ENCODE peak calls at places on chromosomes 1 and 21, in six cellular contexts. One of them, this sample, is unnamed.
A peak's percentile ranks its signal among the peaks of the same experiment; 100 is the strongest.

GRCh38 chr1:172360511-172360910 is 60.0 kb upstream of the C1orf105 start:
- DNase-seq in lower leg skin: no peak
- DNase-seq in tibial artery: no peak
- DNase-seq in cardiac muscle cell: no peak
- DNase-seq in IMR-90: no peak
- DNase-seq in tibial nerve: no peak
- DNase-seq in this sample: no peak

GRCh38 chr1:199161766-199162303 is 523.0 kb downstream of the PTPRC start:
- DNase-seq in lower leg skin: no peak
- DNase-seq in IMR-90: no peak
- DNase-seq in tibial artery: no peak
- DNase-seq in tibial nerve: no peak
- DNase-seq in cardiac muscle cell: no peak
- DNase-seq in this sample: no peak

GRCh38 chr1:69252696-69253095 is 315.0 kb upstream of the LRRC7 start:
- DNase-seq in lower leg skin: no peak
- DNase-seq in tibial artery: no peak
- DNase-seq in IMR-90: no peak
- DNase-seq in cardiac muscle cell: no peak
- DNase-seq in tibial nerve: no peak
- DNase-seq in this sample: no peak

GRCh38 chr1:1891349-1892078 is 627 bp upstream of the GNB1 start:
- DNase-seq in lower leg skin: peak; percentile 68
- DNase-seq in tibial nerve: no peak
- DNase-seq in cardiac muscle cell: peak; percentile 83
- DNase-seq in tibial artery: peak; percentile 77
- DNase-seq in IMR-90: peak; percentile 45
- DNase-seq in this sample: peak; percentile 63

GRCh38 chr1:42209516-42210370 is 45.2 kb upstream of the GUCA2A start:
- DNase-seq in IMR-90: peak; percentile 32
- DNase-seq in lower leg skin: no peak
- DNase-seq in cardiac muscle cell: no peak
- DNase-seq in tibial artery: no peak
- DNase-seq in tibial nerve: no peak
- DNase-seq in this sample: no peak

GRCh38 chr1:65416767-65417166 is 3.7 kb upstream of the LEPR start:
- DNase-seq in IMR-90: no peak
- DNase-seq in tibial nerve: no peak
- DNase-seq in tibial artery: no peak
- DNase-seq in lower leg skin: no peak
- DNase-seq in cardiac muscle cell: no peak
- DNase-seq in this sample: no peak

GRCh38 chr1:105632342-105633196 is 1423.9 kb upstream of the PRMT6 start:
- DNase-seq in tibial artery: no peak
- DNase-seq in cardiac muscle cell: peak; percentile 57
- DNase-seq in lower leg skin: no peak
- DNase-seq in IMR-90: no peak
- DNase-seq in tibial nerve: no peak
- DNase-seq in this sample: no peak

GRCh38 chr21:33266784-33267135 is 593 bp downstream of the IL10RB start:
- DNase-seq in tibial nerve: no peak
- DNase-seq in lower leg skin: no peak
- DNase-seq in tibial artery: no peak
- DNase-seq in cardiac muscle cell: no peak
- DNase-seq in IMR-90: no peak
- DNase-seq in this sample: no peak

GRCh38 chr21:45140346-45140940 is 66.1 kb downstream of the ADARB1 start:
- DNase-seq in tibial artery: peak; percentile 74
- DNase-seq in IMR-90: peak; percentile 95
- DNase-seq in tibial nerve: peak; percentile 45
- DNase-seq in lower leg skin: peak; percentile 55
- DNase-seq in cardiac muscle cell: peak; percentile 90
- DNase-seq in this sample: peak; percentile 94

GRCh38 chr21:28066051-28066450 is 926.6 kb downstream of the LTN1 start:
- DNase-seq in tibial nerve: no peak
- DNase-seq in cardiac muscle cell: no peak
- DNase-seq in IMR-90: peak; percentile 8
- DNase-seq in tibial artery: no peak
- DNase-seq in lower leg skin: no peak
- DNase-seq in this sample: no peak

GRCh38 chr1:36322786-36323635 is 434 bp downstream of the EVA1B start:
- DNase-seq in cardiac muscle cell: no peak
- DNase-seq in lower leg skin: no peak
- DNase-seq in IMR-90: peak; percentile 59
- DNase-seq in tibial nerve: peak; percentile 24
- DNase-seq in tibial artery: peak; percentile 63
- DNase-seq in this sample: no peak

GRCh38 chr1:207755846-207756692 is 4.2 kb downstream of the CD46 start:
- DNase-seq in cardiac muscle cell: no peak
- DNase-seq in tibial nerve: no peak
- DNase-seq in lower leg skin: no peak
- DNase-seq in tibial artery: no peak
- DNase-seq in IMR-90: no peak
- DNase-seq in this sample: no peak

GRCh38 chr1:56132520-56132919 is 446.8 kb downstream of the PLPP3 start:
- DNase-seq in IMR-90: no peak
- DNase-seq in lower leg skin: no peak
- DNase-seq in tibial artery: no peak
- DNase-seq in cardiac muscle cell: no peak
- DNase-seq in tibial nerve: no peak
- DNase-seq in this sample: no peak

GRCh38 chr1:26171084-26172072 is at the start of gene ZNF593OS:
- DNase-seq in tibial artery: no peak
- DNase-seq in IMR-90: no peak
- DNase-seq in cardiac muscle cell: no peak
- DNase-seq in lower leg skin: no peak
- DNase-seq in tibial nerve: no peak
- DNase-seq in this sample: peak; percentile 91

GRCh38 chr1:193338194-193338593 is 151.8 kb upstream of the B3GALT2 start:
- DNase-seq in tibial artery: no peak
- DNase-seq in cardiac muscle cell: no peak
- DNase-seq in lower leg skin: no peak
- DNase-seq in IMR-90: peak; percentile 64
- DNase-seq in tibial nerve: no peak
- DNase-seq in this sample: no peak

GRCh38 chr1:62849031-62849430 is 65.1 kb downstream of the ATG4C start:
- DNase-seq in tibial nerve: no peak
- DNase-seq in IMR-90: no peak
- DNase-seq in tibial artery: no peak
- DNase-seq in cardiac muscle cell: no peak
- DNase-seq in lower leg skin: no peak
- DNase-seq in this sample: no peak
- TF ChIP-seq CTCF in tibial nerve: no peak
- TF ChIP-seq CTCF in IMR-90: no peak
- TF ChIP-seq CTCF in tibial artery: no peak
- TF ChIP-seq CTCF in cardiac muscle cell: no peak
- TF ChIP-seq CTCF in lower leg skin: no peak
- TF ChIP-seq CTCF in this sample: peak; percentile 7

GRCh38 chr1:84603941-84604830 is 29.9 kb upstream of the CTBS start:
- DNase-seq in IMR-90: peak; percentile 81
- DNase-seq in cardiac muscle cell: no peak
- DNase-seq in lower leg skin: peak; percentile 62
- DNase-seq in tibial artery: peak; percentile 57
- DNase-seq in tibial nerve: no peak
- DNase-seq in this sample: peak; percentile 67
- TF ChIP-seq CTCF in IMR-90: peak; percentile 82
- TF ChIP-seq CTCF in cardiac muscle cell: peak; percentile 65
- TF ChIP-seq CTCF in lower leg skin: no peak
- TF ChIP-seq CTCF in tibial artery: peak; percentile 88
- TF ChIP-seq CTCF in tibial nerve: peak; percentile 22
- TF ChIP-seq CTCF in this sample: peak; percentile 81

GRCh38 chr21:21688877-21689276 is 690.7 kb downstream of the NCAM2 start:
- DNase-seq in IMR-90: peak; percentile 37
- DNase-seq in tibial nerve: no peak
- DNase-seq in tibial artery: no peak
- DNase-seq in cardiac muscle cell: peak; percentile 46
- DNase-seq in lower leg skin: no peak
- DNase-seq in this sample: peak; percentile 25
- TF ChIP-seq CTCF in IMR-90: peak; percentile 61
- TF ChIP-seq CTCF in tibial nerve: peak; percentile 19
- TF ChIP-seq CTCF in tibial artery: no peak
- TF ChIP-seq CTCF in cardiac muscle cell: peak; percentile 59
- TF ChIP-seq CTCF in lower leg skin: no peak
- TF ChIP-seq CTCF in this sample: peak; percentile 54

GRCh38 chr1:244559561-244559960 is 93.4 kb upstream of the DESI2 start:
- DNase-seq in lower leg skin: no peak
- DNase-seq in cardiac muscle cell: no peak
- DNase-seq in tibial nerve: no peak
- DNase-seq in IMR-90: no peak
- DNase-seq in tibial artery: no peak
- DNase-seq in this sample: no peak
- TF ChIP-seq CTCF in lower leg skin: no peak
- TF ChIP-seq CTCF in cardiac muscle cell: no peak
- TF ChIP-seq CTCF in tibial nerve: no peak
- TF ChIP-seq CTCF in IMR-90: no peak
- TF ChIP-seq CTCF in tibial artery: no peak
- TF ChIP-seq CTCF in this sample: no peak

This sample was measured in WERI-Rb-1.